ENCODE peak calls at places on chromosomes 11 and 22, in six cellular contexts. Q, U, G, T, I and M are unnamed samples. For H3K4me1, the result is how much of the 10 kb centered on the place peaks cover.

GRCh38 chr22:25780673-25781072 is 38.7 kb downstream of the MYO18B start:
- DNase-seq in U (no peak), T (no peak), G (no peak), I (no peak), Q (no peak), M (no peak)

GRCh38 chr11:708511-708910 is 2.5 kb downstream of the EPS8L2 start:
- DNase-seq in U (peak), Q (no peak), I (no peak), G (no peak), T (no peak), M (peak)

GRCh38 chr11:22666700-22667439 is 459 bp downstream of the GAS2 start:
- DNase-seq in Q (no peak), T (peak), I (no peak), G (no peak), U (peak), M (no peak)

GRCh38 chr11:27460158-27460565 is 12.4 kb downstream of the LGR4 start:
- DNase-seq in Q (no peak), I (no peak), T (no peak), U (no peak), G (no peak), M (no peak)

GRCh38 chr11:68302256-68303054 is 9.9 kb upstream of the LRP5 start:
- DNase-seq in Q (no peak), I (no peak), T (no peak), G (peak), U (no peak), M (no peak)

GRCh38 chr11:1837171-1838076 is 1.4 kb upstream of the TNNI2 start:
- DNase-seq in I (no peak), T (peak), G (no peak), U (no peak), Q (peak), M (no peak)

GRCh38 chr11:22460181-22460580 is 122.0 kb downstream of the SLC17A6 start:
- DNase-seq in I (no peak), Q (no peak), U (no peak), G (no peak), T (no peak), M (no peak)

GRCh38 chr11:123362941-123363340 is 67.1 kb upstream of the GRAMD1B start:
- DNase-seq in Q (no peak), T (no peak), U (no peak), G (no peak), I (no peak), M (no peak)

GRCh38 chr11:67272327-67273259 is 6.3 kb downstream of the GRK2 start:
- DNase-seq in Q (no peak), T (no peak), U (peak), G (no peak), I (no peak), M (no peak)

GRCh38 chr11:60924110-60924905 is at the start of gene TMEM132A:
- DNase-seq in U (peak), G (peak), T (peak), I (no peak), Q (no peak), M (no peak)

GRCh38 chr11:77176996-77177395 is 49.0 kb downstream of the MYO7A start:
- DNase-seq in I (no peak), G (no peak), T (no peak), Q (no peak), U (no peak), M (no peak)

GRCh38 chr22:27194096-27194748 is 536.8 kb downstream of the MIAT start:
- DNase-seq in U (no peak), Q (no peak), G (no peak), T (no peak), I (no peak), M (no peak)

GRCh38 chr22:43001271-43002197 is 13.4 kb downstream of the PACSIN2 start:
- DNase-seq in G (no peak), T (no peak), Q (no peak), I (no peak), U (no peak), M (no peak)

GRCh38 chr22:43826142-43827093 is 14.3 kb upstream of the EFCAB6 start:
- DNase-seq in I (no peak), G (no peak), U (no peak), Q (no peak), T (peak), M (peak)

GRCh38 chr11:124892131-124892530 is 5.5 kb downstream of the ROBO4 start:
- DNase-seq in G (no peak), I (no peak), U (peak), T (no peak), Q (no peak), M (no peak)

GRCh38 chr11:124890701-124891389 is 6.8 kb downstream of the ROBO4 start:
- DNase-seq in G (no peak), I (no peak), T (no peak), Q (no peak), U (no peak), M (no peak)

GRCh38 chr11:124892750-124893454 is 4.8 kb downstream of the ROBO4 start:
- DNase-seq in U (peak), T (no peak), G (no peak), Q (no peak), I (no peak), M (no peak)

GRCh38 chr11:124889692-124890091 is 8.0 kb downstream of the ROBO4 start:
- DNase-seq in G (no peak), I (no peak), T (no peak), U (no peak), Q (no peak), M (no peak)

GRCh38 chr11:124891390-124891861 is 6.2 kb downstream of the ROBO4 start:
- DNase-seq in U (no peak), I (no peak), G (no peak), T (no peak), Q (no peak), M (no peak)
- TF ChIP-seq POLR2A in U (no peak), I (no peak), G (no peak), T (no peak), Q (no peak), M (no peak)

DNA sequence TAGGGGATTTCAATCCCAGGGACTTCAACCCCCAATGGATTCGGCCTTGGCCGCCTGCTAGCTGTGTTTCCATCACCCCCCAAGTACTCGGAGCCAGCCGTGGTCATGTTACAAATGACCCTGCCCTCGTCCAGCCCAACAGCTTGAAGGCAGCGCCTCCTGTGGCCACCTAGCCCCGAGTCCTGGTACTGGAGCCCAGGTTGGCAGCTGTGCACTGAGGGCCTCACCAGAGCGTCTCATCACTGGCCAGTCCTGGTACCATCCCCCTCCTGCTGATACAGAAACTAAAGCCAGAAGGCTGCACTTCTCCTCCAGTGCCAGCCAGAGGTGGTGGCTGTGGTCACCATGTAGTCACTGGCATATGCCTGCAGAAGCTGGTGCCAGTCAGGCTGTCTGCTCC is 44.9 kb upstream of the FADD start:
- DNase-seq in T (no peak), G (peak), I (no peak), U (no peak), Q (no peak), M (no peak)
- H3K4me1 ChIP-seq in T (under half), G (under half), I (under half), U (under half), Q (under half), M (under half)

GRCh38 chr11:64805481-64805880 is 2.5 kb upstream of the MAP4K2 start:
- DNase-seq in G (no peak), U (no peak), T (no peak), I (no peak), Q (no peak), M (no peak)

GRCh38 chr11:64802370-64803162 is 448 bp downstream of the MAP4K2 start:
- DNase-seq in G (no peak), T (no peak), I (no peak), U (peak), Q (no peak), M (peak)

GRCh38 chr11:64803163-64803845 is at the start of gene MAP4K2:
- DNase-seq in U (peak), T (peak), Q (peak), G (peak), I (peak), M (peak)

GRCh38 chr11:64803846-64804345 is 882 bp upstream of the MAP4K2 start:
- DNase-seq in I (no peak), Q (no peak), T (no peak), G (no peak), U (no peak), M (no peak)

GRCh38 chr11:64804346-64805210 is 1.6 kb upstream of the MAP4K2 start:
- DNase-seq in I (no peak), Q (no peak), G (no peak), U (no peak), T (no peak), M (no peak)
- TF ChIP-seq CTCF in I (no peak), Q (no peak), G (no peak), U (no peak), T (no peak), M (no peak)

DNA sequence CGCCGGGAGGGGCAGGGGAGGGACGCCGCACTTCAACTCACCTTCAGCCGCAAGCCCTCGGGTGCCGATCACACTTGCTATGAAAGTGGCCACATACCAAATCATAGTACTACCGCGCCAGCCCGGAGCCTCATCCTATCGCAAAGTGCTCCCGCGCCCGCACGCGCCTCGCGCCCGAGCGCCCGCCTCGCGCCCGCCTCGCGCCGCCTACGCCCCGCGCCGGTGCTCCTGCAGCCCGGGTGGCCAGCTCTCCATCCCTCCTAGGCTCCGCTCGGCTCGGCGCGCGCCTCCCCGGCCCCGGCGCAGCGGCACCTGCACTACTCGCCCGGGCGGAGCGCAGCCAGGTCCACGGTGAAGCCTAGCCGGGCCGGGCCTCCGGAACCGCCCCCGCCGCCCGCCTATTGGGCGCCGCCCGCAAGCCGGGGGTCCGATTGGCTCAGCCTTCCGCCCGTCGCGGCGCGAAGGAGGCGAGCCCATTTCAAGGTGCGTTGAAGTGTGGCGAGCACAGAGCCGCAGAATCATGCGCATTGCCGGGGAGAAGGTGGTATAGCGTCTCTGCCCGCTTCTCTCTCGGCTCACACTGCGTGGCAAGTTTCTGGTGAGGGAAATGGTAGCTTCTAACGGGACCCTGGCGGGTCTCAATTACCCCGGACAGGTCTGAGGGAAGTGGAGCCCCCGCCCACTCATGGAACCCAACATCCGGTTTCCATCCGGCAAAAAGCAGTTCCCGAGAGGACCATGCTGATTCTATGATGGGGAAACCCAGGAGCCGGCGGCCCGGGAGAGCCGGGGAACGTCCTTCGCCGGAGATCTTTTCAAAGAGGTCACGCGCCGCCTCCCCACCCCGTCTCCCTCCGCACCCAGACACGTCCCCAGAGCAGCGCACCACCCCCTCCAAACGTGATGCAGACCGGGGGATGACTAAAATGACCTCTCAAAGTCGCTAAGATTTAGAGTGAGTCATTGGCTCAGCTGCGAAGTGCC is at the start of gene IGSF9B:
- DNase-seq in T (peak), U (peak), G (peak), Q (peak), I (peak), M (no peak)
- TF ChIP-seq POLR2A in T (no peak), U (no peak), G (peak), Q (no peak), I (no peak), M (no peak)

GRCh38 chr22:37753746-37754145 is 54.0 kb upstream of the GCAT start:
- DNase-seq in U (no peak), G (no peak), I (no peak), T (no peak), Q (no peak), M (no peak)
- H3K4me1 ChIP-seq in U (under half), G (half or more), I (under half), T (half or more), Q (under half), M (half or more)